ENCODE peak calls at places on chromosomes 4 and X, in seven cellular contexts. M, P, V, E, N, B and J are unnamed samples.
A peak's percentile ranks its signal among the peaks of the same experiment; 100 is the strongest.

GRCh38 chr4:106258145-106259045 is 57.6 kb downstream of the TBCK start:
- DNase-seq in M (no peak), E (no peak), P (no peak), B (no peak), V (no peak), N (no peak), J (no peak)

GRCh38 chr4:86749121-86749520 is 100.1 kb downstream of the SLC10A6 start:
- DNase-seq in B (no peak), E (no peak), M (no peak), N (no peak), V (no peak), P (no peak), J (no peak)

GRCh38 chr4:84482564-84483563 is 16.2 kb downstream of the NKX6-1 start:
- DNase-seq in M (no peak), P (no peak), N (no peak), E (no peak), B (peak; percentile 44), V (no peak), J (no peak)

GRCh38 chrX:84187501-84188319 is at the start of gene RPS6KA6:
- DNase-seq in E (no peak), N (no peak), M (peak; percentile 58), P (peak; percentile 65), V (peak; percentile 69), B (peak; percentile 38), J (peak; percentile 63)

GRCh38 chr4:140094701-140095420 is 59.1 kb downstream of the MAML3 start:
- DNase-seq in N (peak; percentile 55), V (peak; percentile 83), E (no peak), B (no peak), M (peak; percentile 76), P (peak; percentile 81), J (peak; percentile 77)

GRCh38 chr4:182917182-182918043 is at the start of gene DCTD:
- DNase-seq in M (peak; percentile 85), B (peak; percentile 81), P (peak; percentile 91), E (peak; percentile 76), N (peak; percentile 76), V (peak; percentile 88), J (peak; percentile 80)

GRCh38 chr4:183130328-183131155 is 31.5 kb downstream of the WWC2 start:
- DNase-seq in E (no peak), V (no peak), B (peak; percentile 87), P (no peak), N (no peak), M (peak; percentile 61), J (no peak)

GRCh38 chrX:121949041-121949760 is 901.8 kb downstream of the GLUD2 start:
- DNase-seq in N (no peak), E (no peak), P (no peak), M (no peak), V (no peak), B (no peak), J (no peak)

GRCh38 chr4:110501826-110502225 is 25.9 kb downstream of the ENPEP start:
- DNase-seq in M (no peak), N (no peak), B (peak; percentile 14), V (no peak), P (no peak), E (no peak), J (no peak)

GRCh38 chr4:17236686-17237085 is 275.2 kb downstream of the QDPR start:
- DNase-seq in M (no peak), N (no peak), V (no peak), B (no peak), P (no peak), E (no peak), J (no peak)

GRCh38 chr4:5051692-5052423 is 578 bp downstream of the STK32B start:
- DNase-seq in E (no peak), M (no peak), V (no peak), P (no peak), B (peak; percentile 35), N (no peak), J (peak; percentile 23)

GRCh38 chrX:1870421-1870820 is 255.6 kb downstream of the ASMT start:
- DNase-seq in V (no peak), B (no peak), P (no peak), N (no peak), M (no peak), E (no peak), J (no peak)

GRCh38 chrX:122441451-122441850 is 742.6 kb upstream of the GRIA3 start:
- DNase-seq in M (no peak), P (no peak), V (no peak), E (no peak), N (no peak), B (no peak), J (no peak)

GRCh38 chr4:1629704-1630093 is 54.4 kb downstream of the FAM53A start:
- DNase-seq in E (no peak), P (no peak), N (no peak), V (no peak), B (no peak), M (no peak), J (no peak)

GRCh38 chr4:13956947-13957346 is 329.4 kb upstream of the BOD1L1 start:
- DNase-seq in M (no peak), P (no peak), V (no peak), B (no peak), E (no peak), N (no peak), J (no peak)

GRCh38 chr4:15202481-15202880 is 200.2 kb downstream of the CPEB2 start:
- DNase-seq in P (no peak), B (no peak), V (no peak), N (no peak), M (no peak), E (no peak), J (no peak)

GRCh38 chr4:55173580-55173979 is 48.2 kb upstream of the KDR start:
- DNase-seq in N (no peak), E (no peak), V (no peak), B (peak; percentile 78), P (no peak), M (no peak), J (no peak)

GRCh38 chr4:16827762-16828724 is 70.4 kb downstream of the LDB2 start:
- DNase-seq in M (peak; percentile 24), P (no peak), B (no peak), E (no peak), V (no peak), N (no peak), J (peak; percentile 30)

GRCh38 chr4:32826169-32826568 is 2106.0 kb downstream of the PCDH7 start:
- DNase-seq in P (no peak), E (no peak), M (peak; percentile 20), V (no peak), B (no peak), N (no peak), J (no peak)

GRCh38 chrX:121349263-121349662 is 301.9 kb downstream of the GLUD2 start:
- DNase-seq in B (no peak), M (no peak), E (no peak), V (no peak), N (no peak), P (no peak), J (no peak)

GRCh38 chrX:2320580-2321327 is 180.0 kb downstream of the DHRSX start:
- DNase-seq in M (no peak), P (peak; percentile 78), E (no peak), B (peak; percentile 35), V (no peak), N (no peak), J (peak; percentile 14)

GRCh38 chr4:5883916-5884315 is 9.0 kb downstream of the CRMP1 start:
- DNase-seq in E (no peak), B (no peak), V (no peak), P (no peak), M (no peak), N (no peak), J (no peak)

GRCh38 chrX:72280210-72280882 is 3.3 kb upstream of the RPS4X start:
- DNase-seq in B (peak; percentile 84), E (no peak), V (no peak), P (no peak), M (no peak), N (no peak), J (peak; percentile 5)

GRCh38 chr4:6229671-6230501 is 29.5 kb upstream of the JAKMIP1 start:
- DNase-seq in N (no peak), V (peak; percentile 16), P (no peak), M (no peak), E (no peak), B (no peak), J (peak; percentile 25)

GRCh38 chr4:110046588-110047049 is 133.9 kb downstream of the EGF start:
- DNase-seq in B (no peak), M (no peak), V (no peak), E (no peak), N (no peak), P (no peak), J (no peak)

GRCh38 chrX:121546317-121546716 is 498.9 kb downstream of the GLUD2 start:
- DNase-seq in B (no peak), P (no peak), V (no peak), M (no peak), E (no peak), N (no peak), J (no peak)

GRCh38 chr4:16082424-16083216 is 1.2 kb downstream of the PROM1 start:
- DNase-seq in P (peak; percentile 76), E (no peak), B (peak; percentile 67), V (peak; percentile 77), M (peak; percentile 13), N (no peak), J (peak; percentile 94)

GRCh38 chrX:101759000-101759399 is 99.3 kb upstream of the ARMCX2 start:
- DNase-seq in E (no peak), B (peak; percentile 2), V (no peak), P (peak; percentile 23), M (peak; percentile 15), N (peak; percentile 1), J (peak; percentile 81)

GRCh38 chr4:78776729-78777555 is 792 bp downstream of the BMP2K start:
- DNase-seq in M (peak; percentile 47), V (peak; percentile 71), B (peak; percentile 84), P (peak; percentile 78), E (peak; percentile 7), N (peak; percentile 23), J (peak; percentile 82)

GRCh38 chrX:636971-637659 is 6.5 kb downstream of the SHOX start:
- DNase-seq in M (no peak), E (no peak), N (no peak), P (no peak), V (peak; percentile 15), B (no peak), J (no peak)

GRCh38 chr4:70559216-70559830 is 32.7 kb upstream of the AMBN start:
- DNase-seq in V (no peak), E (no peak), P (no peak), M (peak; percentile 57), B (peak; percentile 57), N (peak; percentile 0), J (no peak)

GRCh38 chr4:39713691-39714090 is 15.8 kb downstream of the UBE2K start:
- DNase-seq in E (no peak), M (no peak), P (no peak), N (no peak), V (no peak), B (no peak), J (no peak)